ENCODE peak calls at places on chromosomes 11 and 22, in ten cellular contexts. K is tibial nerve, G is right cardiac atrium, T is right lobe of liver, A is MM.1S, Z is mucosa of descending colon, S is adrenal gland, P is colonic mucosa, X is Peyer's patch, U is BE2C. L is an unnamed sample.

GRCh38 chr11:19713221-19714092 is 820 bp downstream of the NAV2 start:
- DNase-seq in G (peak; percentile 20), S (no peak), Z (peak; percentile 31), T (no peak), A (no peak), K (no peak), P (no peak), X (no peak), U (no peak), L (no peak)

GRCh38 chr11:33936745-33937612 is 45.1 kb upstream of the LMO2 start:
- DNase-seq in G (peak; percentile 87), P (peak; percentile 30), S (peak; percentile 86), X (peak; percentile 54), A (no peak), U (peak; percentile 37), Z (no peak), K (no peak), T (no peak), L (no peak)

GRCh38 chr11:33214187-33214586 is 43.0 kb upstream of the HIPK3 start:
- DNase-seq in S (no peak), G (no peak), X (no peak), P (no peak), T (no peak), Z (no peak), U (no peak), K (no peak), A (no peak), L (no peak)

GRCh38 chr11:72238040-72238450 is 5.9 kb downstream of the PHOX2A start:
- DNase-seq in T (peak; percentile 56), U (peak; percentile 94), G (peak; percentile 51), K (no peak), Z (peak; percentile 73), X (peak; percentile 74), P (peak; percentile 70), A (peak; percentile 48), S (peak; percentile 88), L (peak; percentile 53)

GRCh38 chr11:101407324-101407723 is 176.5 kb downstream of the TRPC6 start:
- DNase-seq in A (no peak), U (no peak), P (no peak), S (no peak), G (no peak), X (no peak), T (no peak), K (no peak), Z (no peak), L (no peak)

GRCh38 chr11:63536669-63537292 is at the start of gene PLAAT4:
- DNase-seq in T (peak; percentile 84), K (no peak), X (peak; percentile 74), P (peak; percentile 46), U (no peak), A (peak; percentile 73), S (peak; percentile 73), Z (peak; percentile 57), G (no peak), L (peak; percentile 15)

GRCh38 chr11:117210620-117211019 is 11.4 kb downstream of the TAGLN start:
- DNase-seq in T (peak; percentile 0), A (no peak), X (no peak), Z (no peak), P (no peak), S (no peak), G (no peak), K (no peak), U (no peak), L (no peak)

GRCh38 chr22:46446799-46447198 is 90.6 kb downstream of the CELSR1 start:
- DNase-seq in S (no peak), P (no peak), T (no peak), A (no peak), Z (no peak), K (no peak), G (no peak), X (no peak), U (peak; percentile 59), L (peak; percentile 13)

GRCh38 chr22:39170825-39171622 is 18.5 kb upstream of the CBX7 start:
- DNase-seq in K (peak; percentile 70), U (peak; percentile 87), S (peak; percentile 91), Z (peak; percentile 89), X (peak; percentile 93), G (peak; percentile 85), A (peak; percentile 76), P (peak; percentile 82), T (peak; percentile 88), L (peak; percentile 78)

GRCh38 chr11:73311394-73311869 is 3.4 kb downstream of the ARHGEF17 start:
- DNase-seq in U (no peak), P (no peak), S (no peak), A (no peak), X (no peak), K (no peak), Z (peak; percentile 27), G (peak; percentile 18), T (no peak), L (no peak)
- H3K4me1 ChIP-seq in U (no peaks in the 10 kb centered on the region), P (peaks cover 4% of the 10 kb centered on the region), S (peaks cover 11% of the 10 kb centered on the region), A (peaks cover 5% of the 10 kb centered on the region), X (peaks cover 63% of the 10 kb centered on the region), K (no peaks in the 10 kb centered on the region), Z (peaks cover 13% of the 10 kb centered on the region), G (peaks cover 36% of the 10 kb centered on the region), T (peaks cover 9% of the 10 kb centered on the region), L (peaks cover 26% of the 10 kb centered on the region)

GRCh38 chr11:60360621-60361020 is 17.7 kb upstream of the MS4A7 start:
- DNase-seq in S (no peak), A (no peak), G (no peak), U (no peak), X (no peak), T (no peak), P (no peak), Z (no peak), K (no peak), L (no peak)

DNA sequence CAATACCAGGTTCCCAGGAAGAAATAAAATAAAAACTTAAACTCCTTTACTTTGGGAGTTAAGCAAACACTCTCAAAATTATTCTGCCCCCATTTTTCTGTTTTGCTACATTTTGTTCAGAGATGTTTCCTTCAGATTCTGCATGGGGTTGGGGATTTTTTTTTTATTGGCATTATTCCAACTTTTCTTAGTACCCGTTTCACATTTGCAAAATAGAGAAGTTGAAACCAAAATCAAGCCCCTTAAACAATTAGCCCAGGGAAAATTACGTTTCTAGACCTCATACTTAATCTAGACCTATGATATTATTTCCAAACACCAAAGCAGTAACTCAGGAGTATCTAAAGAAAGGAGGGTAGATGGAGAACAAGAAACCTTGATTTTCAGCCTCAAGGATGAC is 20.6 kb upstream of the MS4A7 start:
- DNase-seq in X (no peak), T (no peak), S (no peak), Z (no peak), K (no peak), U (no peak), A (no peak), G (no peak), P (no peak), L (no peak)
- H3K9me3 ChIP-seq in X (no peaks in the 10 kb centered on the region), T (no peaks in the 10 kb centered on the region), S (no peaks in the 10 kb centered on the region), Z (peaks cover 10% of the 10 kb centered on the region), K (no peaks in the 10 kb centered on the region), U (no peaks in the 10 kb centered on the region), A (no peaks in the 10 kb centered on the region), G (peaks cover 6% of the 10 kb centered on the region), P (no peaks in the 10 kb centered on the region), L (no peaks in the 10 kb centered on the region)

GRCh38 chr11:119892311-119892808 is 163.4 kb upstream of the NECTIN1 start:
- DNase-seq in Z (no peak), A (no peak), S (peak; percentile 65), T (no peak), P (no peak), K (no peak), G (peak; percentile 27), U (peak; percentile 90), X (no peak), L (no peak)
- H3K4me1 ChIP-seq in Z (no peaks in the 10 kb centered on the region), A (peaks cover 23% of the 10 kb centered on the region), S (no peaks in the 10 kb centered on the region), T (no peaks in the 10 kb centered on the region), P (peaks cover 3% of the 10 kb centered on the region), K (no peaks in the 10 kb centered on the region), G (peaks cover 4% of the 10 kb centered on the region), U (peaks cover 38% of the 10 kb centered on the region), X (no peaks in the 10 kb centered on the region), L (no peaks in the 10 kb centered on the region)

GRCh38 chr22:49417833-49418232 is 409.8 kb downstream of the BRD1 start:
- DNase-seq in U (no peak), K (no peak), G (no peak), Z (no peak), X (no peak), A (no peak), P (no peak), S (no peak), T (no peak), L (no peak)
- H3K9me3 ChIP-seq in U (no peaks in the 10 kb centered on the region), K (peaks cover 6% of the 10 kb centered on the region), G (no peaks in the 10 kb centered on the region), Z (no peaks in the 10 kb centered on the region), X (no peaks in the 10 kb centered on the region), A (no peaks in the 10 kb centered on the region), P (no peaks in the 10 kb centered on the region), S (no peaks in the 10 kb centered on the region), T (no peaks in the 10 kb centered on the region), L (no peaks in the 10 kb centered on the region)

L was measured in SJCRH30.